ENCODE peak calls at places on chromosomes 2 and 18, in four cellular contexts. G is astrocyte of the cerebellum, W is left ventricle myocardium inferior, O is ELF-1. R is an unnamed sample.
A peak's percentile ranks its signal among the peaks of the same experiment; 100 is the strongest.

GRCh38 chr2:169366066-169366465 is 3.7 kb upstream of the LRP2 start:
- DNase-seq in O (no peak), G (no peak), W (no peak), R (no peak)

GRCh38 chr2:239357954-239358754 is 42.7 kb downstream of the HDAC4 start:
- DNase-seq in G (no peak), O (no peak), W (no peak), R (no peak)

GRCh38 chr18:25349926-25350560 is 1.9 kb downstream of the ZNF521 start:
- DNase-seq in O (peak; percentile 27), W (peak; percentile 42), G (no peak), R (peak; percentile 56)

GRCh38 chr2:196370386-196370785 is 199.0 kb upstream of the STK17B start:
- DNase-seq in W (no peak), O (peak; percentile 53), G (peak; percentile 20), R (no peak)

GRCh38 chr18:68940039-68940438 is 142.2 kb downstream of the CCDC102B start:
- DNase-seq in W (no peak), G (no peak), O (no peak), R (no peak)

GRCh38 chr18:25230658-25231326 is 121.2 kb downstream of the ZNF521 start:
- DNase-seq in W (peak; percentile 75), G (peak; percentile 70), O (no peak), R (peak; percentile 87)

GRCh38 chr2:41207578-41207977 is 755.7 kb upstream of the SLC8A1 start:
- DNase-seq in O (no peak), G (no peak), W (no peak), R (no peak)

GRCh38 chr2:17441790-17442189 is 76.5 kb downstream of the RAD51AP2 start:
- DNase-seq in G (no peak), W (no peak), O (no peak), R (no peak)

GRCh38 chr2:28142403-28142802 is 250.3 kb upstream of the FOSL2 start:
- DNase-seq in O (no peak), W (no peak), G (no peak), R (no peak)